ENCODE peak calls at places on chromosomes 13 and 19, in four cellular contexts. P is IMR-90, A is mesothelial cell of epicardium, C is uterus. H is an unnamed sample.

GRCh38 chr19:46546194-46546896 is 50.7 kb upstream of the PNMA8B start:
- DNase-seq in P (peak), A (no peak), C (no peak), H (no peak)

GRCh38 chr13:34748561-34748960 is 193.5 kb upstream of the NBEA start:
- DNase-seq in P (no peak), A (no peak), C (no peak), H (no peak)

GRCh38 chr13:50376895-50377575 is 361.8 kb downstream of the KCNRG start:
- DNase-seq in P (no peak), A (no peak), C (no peak), H (no peak)

GRCh38 chr19:344625-345319 is at the start of gene MIER2:
- DNase-seq in P (peak), A (peak), C (peak), H (peak)

GRCh38 chr13:40668335-40668734 is 1.9 kb upstream of the FOXO1 start:
- DNase-seq in P (no peak), A (no peak), C (peak), H (no peak)

GRCh38 chr19:4550018-4550417 is 9.5 kb downstream of the SEMA6B start:
- DNase-seq in P (no peak), A (no peak), C (no peak), H (no peak)

GRCh38 chr19:3494559-3494958 is 5.9 kb downstream of the DOHH start:
- DNase-seq in P (no peak), A (no peak), C (no peak), H (no peak)

GRCh38 chr19:36051236-36051635 is 2.8 kb downstream of the THAP8 start:
- DNase-seq in P (no peak), A (no peak), C (no peak), H (no peak)

GRCh38 chr13:51154029-51154555 is 43.0 kb upstream of the C13orf42 start:
- DNase-seq in P (peak), A (no peak), C (no peak), H (no peak)

GRCh38 chr13:37412271-37412683 is 186.3 kb downstream of the POSTN start:
- DNase-seq in P (peak), A (no peak), C (no peak), H (no peak)

GRCh38 chr13:100510208-100510997 is 78.2 kb downstream of the GGACT start:
- DNase-seq in P (no peak), A (no peak), C (no peak), H (no peak)

GRCh38 chr13:106523566-106523965 is 11.9 kb downstream of the EFNB2 start:
- DNase-seq in P (no peak), A (no peak), C (no peak), H (no peak)

GRCh38 chr13:44573790-44574465 is 2.2 kb downstream of the TSC22D1 start:
- DNase-seq in P (peak), A (no peak), C (no peak), H (no peak)

GRCh38 chr13:97302611-97303010 is 80.5 kb downstream of the MBNL2 start:
- DNase-seq in P (no peak), A (no peak), C (no peak), H (no peak)

GRCh38 chr19:52621376-52621775 is 16.8 kb downstream of the ZNF83 start:
- DNase-seq in P (no peak), A (no peak), C (no peak), H (no peak)

GRCh38 chr13:77459616-77460015 is 75.9 kb upstream of the SCEL start:
- DNase-seq in P (no peak), A (no peak), C (no peak), H (no peak)

GRCh38 chr19:57465680-57466381 is 8.9 kb upstream of the VN1R1 start:
- DNase-seq in P (peak), A (no peak), C (no peak), H (no peak)
- TF ChIP-seq CTCF in P (peak), A (no peak), C (no peak), H (peak)

DNA sequence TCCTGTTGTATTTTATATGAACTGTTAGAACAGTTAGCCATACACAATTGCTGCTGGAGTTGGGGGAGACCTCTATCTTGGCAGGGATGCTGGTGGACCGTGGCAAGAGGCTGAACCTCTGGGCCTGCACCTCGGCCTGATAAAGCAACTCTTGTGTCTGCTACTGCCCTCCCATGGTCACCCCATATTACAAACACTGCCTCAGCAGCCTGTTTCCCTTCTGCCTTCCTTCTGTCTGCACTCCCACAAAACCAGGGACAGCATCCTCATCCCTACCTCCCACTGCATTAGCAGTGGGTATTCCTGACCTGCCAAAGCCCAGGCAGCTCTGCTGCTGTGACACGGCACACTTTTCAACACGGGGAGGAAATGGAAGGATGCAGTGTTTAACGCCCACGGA is 456.4 kb downstream of the FGF14 start:
- DNase-seq in P (no peak), A (no peak), C (no peak), H (no peak)
- TF ChIP-seq CTCF in P (peak), A (no peak), C (no peak), H (peak)

DNA sequence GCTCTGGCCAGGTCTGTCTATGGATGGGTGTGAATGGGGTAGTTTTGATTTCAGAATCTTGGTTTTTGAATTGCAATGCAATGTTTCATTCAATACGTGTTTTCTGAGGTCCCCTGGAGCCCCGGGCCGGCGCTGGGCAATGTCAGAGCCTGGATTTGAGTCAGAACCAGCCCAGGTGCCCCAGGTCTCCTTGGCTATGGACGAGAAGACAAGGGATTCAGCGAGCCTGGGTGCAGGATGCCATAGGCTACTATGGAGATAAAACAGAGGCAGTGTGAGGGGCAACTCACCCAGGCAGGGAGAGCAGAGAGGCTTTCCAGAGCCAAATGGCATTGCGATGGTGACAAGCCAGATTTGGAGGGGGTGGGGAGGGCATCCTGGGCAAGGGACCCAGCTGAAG is 1.2 kb upstream of the RPL13A start:
- DNase-seq in P (no peak), A (no peak), C (no peak), H (no peak)
- TF ChIP-seq CTCF in P (no peak), A (no peak), C (no peak), H (no peak)

GRCh38 chr13:48707405-48707804 is 53.7 kb downstream of the CYSLTR2 start:
- DNase-seq in P (no peak), A (no peak), C (no peak), H (no peak)

GRCh38 chr13:48710160-48710559 is 56.4 kb downstream of the CYSLTR2 start:
- DNase-seq in P (no peak), A (no peak), C (no peak), H (no peak)

GRCh38 chr13:48708764-48709163 is 55.0 kb downstream of the CYSLTR2 start:
- DNase-seq in P (no peak), A (no peak), C (no peak), H (no peak)

GRCh38 chr13:48712141-48712540 is 58.4 kb downstream of the CYSLTR2 start:
- DNase-seq in P (no peak), A (no peak), C (no peak), H (no peak)

GRCh38 chr13:48709213-48709612 is 55.5 kb downstream of the CYSLTR2 start:
- DNase-seq in P (no peak), A (no peak), C (no peak), H (no peak)
- TF ChIP-seq CTCF in P (no peak), A (no peak), C (no peak), H (no peak)

GRCh38 chr13:112837371-112838037 is 131.5 kb upstream of the MCF2L start:
- DNase-seq in P (no peak), A (no peak), C (no peak), H (no peak)

GRCh38 chr13:112840472-112841302 is 128.3 kb upstream of the MCF2L start:
- DNase-seq in P (no peak), A (no peak), C (no peak), H (no peak)

GRCh38 chr13:112836940-112837339 is 132.1 kb upstream of the MCF2L start:
- DNase-seq in P (no peak), A (no peak), C (no peak), H (no peak)

GRCh38 chr13:112838038-112838965 is 130.7 kb upstream of the MCF2L start:
- DNase-seq in P (no peak), A (no peak), C (no peak), H (no peak)

DNA sequence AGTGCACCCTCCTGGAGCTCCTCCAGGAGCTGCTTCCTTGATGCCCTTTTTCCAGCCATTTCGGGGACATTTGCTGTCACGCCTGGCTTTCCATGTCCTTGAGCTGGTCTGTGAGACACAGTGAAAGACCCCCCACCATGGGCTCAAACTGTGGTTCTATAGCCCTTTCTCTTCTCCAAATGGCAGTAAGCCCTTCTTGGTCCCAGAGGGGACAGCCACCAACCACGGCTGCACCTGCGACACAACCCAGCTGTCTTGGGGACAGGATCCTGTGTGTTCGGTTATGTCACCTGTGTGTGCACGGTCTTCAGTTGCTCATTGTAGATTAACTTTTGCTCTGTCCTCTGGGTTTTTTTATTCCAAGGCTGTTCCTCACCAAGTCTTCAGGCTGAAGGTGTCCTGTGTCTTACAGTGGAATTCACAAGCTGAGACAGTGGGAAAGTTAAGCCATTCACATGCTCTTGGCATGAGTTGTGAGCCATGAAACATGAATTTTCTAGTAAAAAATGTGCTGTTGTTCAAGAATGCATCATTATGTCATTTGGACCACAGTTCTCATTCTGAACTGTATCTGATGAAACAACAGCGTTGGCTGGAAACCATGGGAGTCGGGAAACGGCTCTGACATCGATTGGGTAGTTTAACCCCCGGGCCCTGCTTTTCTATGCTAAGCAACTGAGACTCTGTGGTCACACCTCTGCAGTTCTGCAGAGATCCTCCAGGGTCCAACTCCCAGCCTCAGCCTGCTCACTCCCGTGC is 129.5 kb upstream of the MCF2L start:
- DNase-seq in P (peak), A (no peak), C (no peak), H (no peak)
- TF ChIP-seq CTCF in P (no peak), A (no peak), C (no peak), H (no peak)

H was measured in chondrocyte.